ENCODE peak calls at places on chromosomes 3 and 15, in nine cellular contexts. One of them, this sample, is unnamed.

GRCh38 chr15:75176404-75176761 is 25.3 kb upstream of the C15orf39 start:
- DNase-seq in LoVo: no peak
- DNase-seq in left cardiac atrium: no peak
- DNase-seq in NCI-H2081: no peak
- DNase-seq in hippocampal formation: no peak
- DNase-seq in SJSA1: no peak
- DNase-seq in stimulated activated CD8-positive, alpha-beta memory T cell treated with anti-CD3 and anti-CD28 coated beads, Interleukin-15, amount 100 ng/mL, for 1 hour: no peak
- DNase-seq in AG20443: no peak
- DNase-seq in GM12892: no peak
- DNase-seq in this sample: no peak

GRCh38 chr3:32592696-32593353 is 22.2 kb upstream of the DYNC1LI1 start:
- DNase-seq in hippocampal formation: no peak
- DNase-seq in NCI-H2081: no peak
- DNase-seq in SJSA1: no peak
- DNase-seq in stimulated activated CD8-positive, alpha-beta memory T cell treated with anti-CD3 and anti-CD28 coated beads, Interleukin-15, amount 100 ng/mL, for 1 hour: no peak
- DNase-seq in left cardiac atrium: peak; percentile 38
- DNase-seq in LoVo: no peak
- DNase-seq in GM12892: no peak
- DNase-seq in AG20443: no peak
- DNase-seq in this sample: peak; percentile 13

GRCh38 chr3:135159848-135160247 is 364.8 kb downstream of the EPHB1 start:
- DNase-seq in NCI-H2081: no peak
- DNase-seq in hippocampal formation: no peak
- DNase-seq in left cardiac atrium: no peak
- DNase-seq in LoVo: no peak
- DNase-seq in AG20443: no peak
- DNase-seq in SJSA1: no peak
- DNase-seq in stimulated activated CD8-positive, alpha-beta memory T cell treated with anti-CD3 and anti-CD28 coated beads, Interleukin-15, amount 100 ng/mL, for 1 hour: no peak
- DNase-seq in GM12892: no peak
- DNase-seq in this sample: no peak

GRCh38 chr15:88075102-88075501 is 181.4 kb downstream of the NTRK3 start:
- DNase-seq in hippocampal formation: no peak
- DNase-seq in stimulated activated CD8-positive, alpha-beta memory T cell treated with anti-CD3 and anti-CD28 coated beads, Interleukin-15, amount 100 ng/mL, for 1 hour: no peak
- DNase-seq in AG20443: no peak
- DNase-seq in NCI-H2081: no peak
- DNase-seq in left cardiac atrium: no peak
- DNase-seq in LoVo: no peak
- DNase-seq in SJSA1: no peak
- DNase-seq in GM12892: no peak
- DNase-seq in this sample: no peak

GRCh38 chr3:24607281-24607680 is 112.6 kb upstream of the THRB start:
- DNase-seq in left cardiac atrium: no peak
- DNase-seq in hippocampal formation: no peak
- DNase-seq in GM12892: no peak
- DNase-seq in SJSA1: no peak
- DNase-seq in LoVo: no peak
- DNase-seq in NCI-H2081: no peak
- DNase-seq in AG20443: no peak
- DNase-seq in stimulated activated CD8-positive, alpha-beta memory T cell treated with anti-CD3 and anti-CD28 coated beads, Interleukin-15, amount 100 ng/mL, for 1 hour: no peak
- DNase-seq in this sample: no peak

GRCh38 chr15:88674661-88675060 is 35.8 kb downstream of the ISG20 start:
- DNase-seq in left cardiac atrium: no peak
- DNase-seq in NCI-H2081: no peak
- DNase-seq in SJSA1: no peak
- DNase-seq in GM12892: no peak
- DNase-seq in LoVo: no peak
- DNase-seq in AG20443: no peak
- DNase-seq in hippocampal formation: no peak
- DNase-seq in stimulated activated CD8-positive, alpha-beta memory T cell treated with anti-CD3 and anti-CD28 coated beads, Interleukin-15, amount 100 ng/mL, for 1 hour: no peak
- DNase-seq in this sample: no peak

GRCh38 chr15:62565620-62566019 is 400.5 kb upstream of the C2CD4B start:
- DNase-seq in stimulated activated CD8-positive, alpha-beta memory T cell treated with anti-CD3 and anti-CD28 coated beads, Interleukin-15, amount 100 ng/mL, for 1 hour: no peak
- DNase-seq in GM12892: no peak
- DNase-seq in hippocampal formation: no peak
- DNase-seq in AG20443: no peak
- DNase-seq in NCI-H2081: no peak
- DNase-seq in LoVo: no peak
- DNase-seq in SJSA1: no peak
- DNase-seq in left cardiac atrium: no peak
- DNase-seq in this sample: no peak

GRCh38 chr3:57949779-57950618 is 58.2 kb upstream of the FLNB start:
- DNase-seq in NCI-H2081: no peak
- DNase-seq in stimulated activated CD8-positive, alpha-beta memory T cell treated with anti-CD3 and anti-CD28 coated beads, Interleukin-15, amount 100 ng/mL, for 1 hour: no peak
- DNase-seq in LoVo: no peak
- DNase-seq in left cardiac atrium: peak; percentile 54
- DNase-seq in GM12892: no peak
- DNase-seq in hippocampal formation: no peak
- DNase-seq in SJSA1: no peak
- DNase-seq in AG20443: peak; percentile 59
- DNase-seq in this sample: no peak

GRCh38 chr3:86438544-86438943 is 552.4 kb downstream of the VGLL3 start:
- DNase-seq in LoVo: no peak
- DNase-seq in hippocampal formation: no peak
- DNase-seq in AG20443: no peak
- DNase-seq in SJSA1: no peak
- DNase-seq in GM12892: no peak
- DNase-seq in left cardiac atrium: no peak
- DNase-seq in stimulated activated CD8-positive, alpha-beta memory T cell treated with anti-CD3 and anti-CD28 coated beads, Interleukin-15, amount 100 ng/mL, for 1 hour: no peak
- DNase-seq in NCI-H2081: no peak
- DNase-seq in this sample: no peak

GRCh38 chr15:75455982-75456531 is 4.6 kb upstream of the SIN3A start:
- DNase-seq in NCI-H2081: no peak
- DNase-seq in SJSA1: no peak
- DNase-seq in LoVo: peak; percentile 54
- DNase-seq in left cardiac atrium: no peak
- DNase-seq in AG20443: no peak
- DNase-seq in hippocampal formation: no peak
- DNase-seq in stimulated activated CD8-positive, alpha-beta memory T cell treated with anti-CD3 and anti-CD28 coated beads, Interleukin-15, amount 100 ng/mL, for 1 hour: peak; percentile 3
- DNase-seq in GM12892: peak; percentile 36
- DNase-seq in this sample: peak; percentile 64

GRCh38 chr15:39565851-39566250 is 15.0 kb upstream of the THBS1 start:
- DNase-seq in stimulated activated CD8-positive, alpha-beta memory T cell treated with anti-CD3 and anti-CD28 coated beads, Interleukin-15, amount 100 ng/mL, for 1 hour: no peak
- DNase-seq in hippocampal formation: no peak
- DNase-seq in SJSA1: no peak
- DNase-seq in GM12892: no peak
- DNase-seq in left cardiac atrium: no peak
- DNase-seq in NCI-H2081: no peak
- DNase-seq in AG20443: no peak
- DNase-seq in LoVo: no peak
- DNase-seq in this sample: no peak

GRCh38 chr15:91942676-91943417 is 89.3 kb downstream of the SLCO3A1 start:
- DNase-seq in AG20443: peak; percentile 85
- DNase-seq in hippocampal formation: peak; percentile 30
- DNase-seq in LoVo: peak; percentile 69
- DNase-seq in stimulated activated CD8-positive, alpha-beta memory T cell treated with anti-CD3 and anti-CD28 coated beads, Interleukin-15, amount 100 ng/mL, for 1 hour: no peak
- DNase-seq in GM12892: no peak
- DNase-seq in SJSA1: no peak
- DNase-seq in NCI-H2081: peak; percentile 25
- DNase-seq in left cardiac atrium: peak; percentile 83
- DNase-seq in this sample: no peak

GRCh38 chr15:63434567-63435219 is 53.0 kb upstream of the CA12 start:
- DNase-seq in left cardiac atrium: no peak
- DNase-seq in LoVo: no peak
- DNase-seq in GM12892: no peak
- DNase-seq in AG20443: no peak
- DNase-seq in hippocampal formation: no peak
- DNase-seq in NCI-H2081: peak; percentile 93
- DNase-seq in SJSA1: no peak
- DNase-seq in stimulated activated CD8-positive, alpha-beta memory T cell treated with anti-CD3 and anti-CD28 coated beads, Interleukin-15, amount 100 ng/mL, for 1 hour: no peak
- DNase-seq in this sample: no peak

GRCh38 chr3:48038971-48039481 is 22.8 kb upstream of the MAP4 start:
- DNase-seq in stimulated activated CD8-positive, alpha-beta memory T cell treated with anti-CD3 and anti-CD28 coated beads, Interleukin-15, amount 100 ng/mL, for 1 hour: no peak
- DNase-seq in left cardiac atrium: no peak
- DNase-seq in GM12892: no peak
- DNase-seq in hippocampal formation: no peak
- DNase-seq in NCI-H2081: no peak
- DNase-seq in SJSA1: peak; percentile 47
- DNase-seq in LoVo: no peak
- DNase-seq in AG20443: peak; percentile 7
- DNase-seq in this sample: no peak